ENCODE peak calls at places on chromosomes 12 and 14, in four cellular contexts. L is left ventricle myocardium inferior, E is astrocyte of the spinal cord, V is IMR-90. Y is an unnamed sample.

GRCh38 chr12:65740873-65741600 is 83.2 kb upstream of the HMGA2 start:
- DNase-seq in E (peak), L (peak), V (peak), Y (peak)

GRCh38 chr12:122939151-122939550 is 27.1 kb downstream of the ABCB9 start:
- DNase-seq in E (no peak), V (no peak), L (no peak), Y (no peak)

GRCh38 chr14:60106341-60106740 is 14.6 kb downstream of the PCNX4 start:
- DNase-seq in E (peak), V (peak), L (no peak), Y (peak)

GRCh38 chr14:54676822-54677708 is 110.1 kb downstream of the SAMD4A start:
- DNase-seq in L (no peak), V (peak), E (peak), Y (peak)

GRCh38 chr12:49359671-49360070 is 7.6 kb upstream of the SPATS2 start:
- DNase-seq in E (no peak), L (no peak), V (no peak), Y (peak)

GRCh38 chr14:83529531-83529930 is 1995.9 kb upstream of the SEL1L start:
- DNase-seq in E (no peak), V (peak), L (no peak), Y (peak)

GRCh38 chr14:65079788-65080187 is 22.5 kb downstream of the MAX start:
- DNase-seq in L (no peak), E (no peak), V (no peak), Y (no peak)

GRCh38 chr12:125185740-125186470 is 120.7 kb downstream of the AACS start:
- DNase-seq in L (peak), V (peak), E (peak), Y (peak)

GRCh38 chr12:48423200-48423599 is 49.2 kb upstream of the ANP32D start:
- DNase-seq in V (no peak), E (no peak), L (no peak), Y (no peak)

GRCh38 chr14:31855262-31855661 is 221.8 kb upstream of the ARHGAP5 start:
- DNase-seq in L (no peak), E (no peak), V (no peak), Y (no peak)

GRCh38 chr14:19838433-19838832 is 34.9 kb downstream of the OR4N2 start:
- DNase-seq in E (no peak), V (no peak), L (no peak), Y (no peak)

GRCh38 chr14:101838476-101838875 is 77.0 kb downstream of the PPP2R5C start:
- DNase-seq in E (no peak), V (no peak), L (no peak), Y (peak)

GRCh38 chr12:121916719-121917118 is 1.7 kb upstream of the CFAP251 start:
- DNase-seq in E (peak), L (no peak), V (peak), Y (peak)

GRCh38 chr14:104267895-104268294 is 129.5 kb downstream of the KIF26A start:
- DNase-seq in L (no peak), V (no peak), E (no peak), Y (no peak)

GRCh38 chr12:124466200-124467128 is 100.9 kb downstream of the NCOR2 start:
- DNase-seq in L (peak), V (peak), E (peak), Y (peak)

GRCh38 chr12:93443576-93443975 is 1.8 kb upstream of the UBE2N start:
- DNase-seq in V (no peak), L (no peak), E (no peak), Y (no peak)

GRCh38 chr12:106861984-106862894 is 87.8 kb downstream of the RIC8B start:
- DNase-seq in E (peak), V (peak), L (no peak), Y (peak)

GRCh38 chr12:481422-481821 is 21.7 kb downstream of the B4GALNT3 start:
- DNase-seq in V (peak), L (peak), E (peak), Y (peak)

GRCh38 chr14:91331761-91332447 is 85.7 kb downstream of the CCDC88C start:
- DNase-seq in E (no peak), L (peak), V (no peak), Y (no peak)

GRCh38 chr12:105278043-105278697 is 42.2 kb upstream of the APPL2 start:
- DNase-seq in L (no peak), E (no peak), V (peak), Y (peak)

GRCh38 chr12:19010087-19010486 is 119.4 kb upstream of the PLEKHA5 start:
- DNase-seq in V (no peak), L (no peak), E (no peak), Y (no peak)

GRCh38 chr12:124763594-124763979 is 100.1 kb downstream of the SCARB1 start:
- DNase-seq in L (no peak), E (no peak), V (no peak), Y (peak)

GRCh38 chr12:40560848-40561247 is 131.4 kb upstream of the CNTN1 start:
- DNase-seq in V (no peak), E (no peak), L (no peak), Y (no peak)

GRCh38 chr14:58947156-58947555 is 241.3 kb upstream of the DAAM1 start:
- DNase-seq in L (no peak), V (no peak), E (peak), Y (no peak)

GRCh38 chr14:75295061-75295461 is 16.4 kb downstream of the FOS start:
- DNase-seq in V (peak), L (peak), E (peak), Y (peak)

GRCh38 chr14:87615822-87616679 is 376.9 kb downstream of the GALC start:
- DNase-seq in V (peak), L (peak), E (peak), Y (peak)

GRCh38 chr14:29759521-29760340 is 167.9 kb downstream of the PRKD1 start:
- DNase-seq in E (no peak), L (no peak), V (no peak), Y (no peak)

DNA sequence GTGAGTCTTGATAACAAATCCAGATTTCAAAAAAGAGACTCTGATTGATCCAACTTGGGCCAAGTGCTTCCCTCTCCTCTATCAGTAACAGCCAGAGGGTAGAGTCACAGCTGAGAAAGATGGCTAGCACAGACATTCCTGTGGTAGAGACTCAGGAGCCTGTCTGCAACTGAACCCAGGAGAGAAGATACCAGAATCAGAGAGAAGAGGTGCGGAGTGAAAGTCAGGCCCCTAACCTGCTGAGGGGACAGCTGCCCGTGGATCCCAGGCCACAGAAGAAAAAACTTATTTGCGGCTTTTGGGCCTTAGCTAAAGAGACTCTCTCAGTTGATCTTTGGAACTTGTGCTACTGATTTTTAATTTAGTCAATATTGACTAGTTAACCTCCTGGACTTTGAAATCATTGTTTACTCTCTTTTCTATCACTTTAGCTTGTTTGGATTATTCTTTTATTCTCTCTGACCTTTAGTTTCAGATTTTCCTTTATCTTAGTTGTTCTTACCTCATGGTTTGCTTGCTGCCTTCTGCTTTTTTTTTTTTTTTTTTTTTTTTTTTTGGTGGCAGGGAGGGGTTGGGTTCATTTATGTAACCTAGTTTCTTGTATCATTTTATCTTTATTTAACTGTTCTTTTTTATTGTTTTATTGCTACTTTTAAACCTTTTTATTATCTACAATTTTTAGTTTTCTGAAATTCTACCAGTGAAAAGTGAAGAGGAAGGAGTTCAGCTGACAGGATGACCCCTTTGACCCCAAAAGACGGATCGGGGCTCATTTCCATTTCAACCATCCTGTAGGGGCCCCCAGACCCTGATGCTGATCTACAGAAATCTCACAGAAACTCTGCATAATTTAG is 154.9 kb upstream of the KRR1 start:
- DNase-seq in E (peak), L (no peak), V (peak), Y (no peak)
- H3K4me3 ChIP-seq in E (no peak), L (no peak), V (no peak), Y (no peak)

GRCh38 chr14:100709252-100709955 is 17.3 kb upstream of the DLK1 start:
- DNase-seq in E (peak), V (peak), L (peak), Y (peak)

GRCh38 chr14:100709956-100710284 is 16.8 kb upstream of the DLK1 start:
- DNase-seq in E (no peak), V (no peak), L (no peak), Y (no peak)

GRCh38 chr14:100710391-100711116 is 16.1 kb upstream of the DLK1 start:
- DNase-seq in V (no peak), L (no peak), E (no peak), Y (no peak)

GRCh38 chr14:100706860-100707259 is 19.8 kb upstream of the DLK1 start:
- DNase-seq in E (no peak), L (no peak), V (no peak), Y (no peak)

DNA sequence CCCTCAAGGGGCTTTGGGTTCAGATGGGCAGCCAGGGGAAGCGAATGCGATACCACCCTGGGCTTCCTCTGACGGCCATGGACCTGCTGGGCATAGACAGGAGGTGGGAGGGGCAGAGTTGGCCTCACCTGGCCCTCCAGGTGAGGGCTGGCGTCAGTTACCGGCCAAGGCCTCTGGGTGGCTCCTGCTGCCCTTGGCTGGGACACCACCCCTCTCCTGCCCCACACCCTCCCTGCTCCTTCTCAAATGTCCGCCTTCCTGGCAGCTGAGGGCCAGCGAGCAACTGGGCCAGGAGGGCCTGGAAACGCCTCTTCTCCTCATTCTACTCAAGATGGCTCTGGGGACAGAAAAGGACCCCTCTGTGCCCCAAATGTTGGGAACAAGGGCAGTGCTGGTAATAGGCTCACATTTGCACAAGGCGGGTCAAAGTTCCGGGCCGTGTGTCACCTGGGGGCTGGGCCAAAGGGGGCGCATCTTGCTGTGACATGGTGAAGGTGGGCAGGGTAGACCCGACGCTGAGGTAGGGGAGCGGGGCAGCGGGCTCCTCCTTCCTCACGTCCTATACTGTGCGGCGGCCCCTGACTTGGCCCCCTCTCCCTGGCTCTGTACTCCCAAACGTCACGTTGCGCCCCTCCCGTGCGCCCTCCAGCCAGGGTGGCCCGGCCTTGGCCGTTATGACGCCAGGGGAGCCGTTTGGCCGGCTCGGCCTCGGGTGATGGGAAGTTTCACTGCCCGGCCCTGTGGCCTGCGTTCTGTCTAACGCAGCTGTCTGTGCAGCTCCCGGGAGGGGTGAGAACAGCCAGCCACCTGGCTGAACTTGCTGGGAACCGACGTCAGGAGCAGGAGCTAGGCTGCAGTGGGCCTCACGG is 18.1 kb upstream of the DLK1 start:
- DNase-seq in V (peak), E (peak), L (peak), Y (peak)
- TF ChIP-seq CTCF in V (no peak), E (no peak), L (no peak), Y (no peak)

GRCh38 chr12:111430418-111431353 is 25.0 kb downstream of the SH2B3 start:
- DNase-seq in L (no peak), V (no peak), E (no peak), Y (no peak)
- H3K4me3 ChIP-seq in L (peak), V (no peak), E (no peak), Y (no peak)

GRCh38 chr12:99806304-99806703 is 158.8 kb downstream of the GARIN6 start:
- DNase-seq in E (no peak), V (no peak), L (no peak), Y (no peak)

GRCh38 chr12:99809921-99810320 is 162.4 kb downstream of the GARIN6 start:
- DNase-seq in L (no peak), V (no peak), E (no peak), Y (no peak)

DNA sequence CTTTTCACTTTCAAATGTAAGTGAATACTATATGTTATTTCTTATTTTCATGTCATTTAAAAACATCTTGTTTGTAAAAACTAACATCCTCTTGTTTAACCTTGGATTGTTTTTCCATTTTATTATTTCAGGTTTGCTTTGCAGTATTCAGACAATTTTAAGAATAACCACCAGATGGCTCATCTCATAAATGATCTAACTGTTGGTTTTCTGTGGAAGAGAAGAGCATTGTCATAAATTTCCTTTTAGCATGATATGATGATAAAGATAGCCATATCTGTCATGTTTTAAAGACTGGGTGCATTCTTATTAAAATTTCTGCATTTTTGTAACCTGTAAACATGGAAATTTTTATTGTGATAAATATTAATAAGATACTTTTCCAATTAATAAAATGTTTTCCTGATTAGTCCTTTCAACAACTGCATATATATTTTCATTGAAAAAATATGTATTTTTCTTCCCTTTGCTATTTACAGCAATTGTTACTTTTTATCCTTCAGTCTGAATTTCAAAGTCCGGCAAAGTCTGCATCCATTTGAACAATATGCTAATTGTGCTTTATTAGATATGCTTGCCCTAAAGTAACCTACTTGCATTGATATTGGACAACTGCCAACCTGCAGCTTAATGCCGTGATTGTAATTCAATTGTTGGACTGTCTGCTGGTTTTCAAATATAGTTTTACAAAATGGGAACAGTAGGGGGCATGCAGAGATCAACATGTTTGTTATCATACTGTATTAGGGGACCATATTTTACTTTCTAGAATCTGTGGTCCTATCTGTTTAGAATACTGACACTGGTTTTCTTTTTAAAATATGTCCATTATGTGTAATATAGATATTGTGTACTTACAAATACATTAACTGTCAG is 163.4 kb downstream of the GARIN6 start:
- DNase-seq in L (no peak), V (peak), E (peak), Y (peak)
- TF ChIP-seq CTCF in L (no peak), V (peak), E (peak), Y (peak)

GRCh38 chr12:24760606-24761378 is 188.1 kb downstream of the BCAT1 start:
- DNase-seq in E (no peak), V (no peak), L (no peak), Y (no peak)

GRCh38 chr12:24760162-24760561 is 188.7 kb downstream of the BCAT1 start:
- DNase-seq in E (peak), L (no peak), V (no peak), Y (no peak)

GRCh38 chr12:24754690-24755638 is 193.9 kb downstream of the BCAT1 start:
- DNase-seq in V (peak), E (peak), L (no peak), Y (peak)

GRCh38 chr12:24756479-24757024 is 192.3 kb downstream of the BCAT1 start:
- DNase-seq in L (no peak), V (peak), E (no peak), Y (no peak)

GRCh38 chr12:24759155-24759554 is 189.7 kb downstream of the BCAT1 start:
- DNase-seq in E (no peak), L (no peak), V (peak), Y (peak)
- H3K4me3 ChIP-seq in E (no peak), L (no peak), V (no peak), Y (no peak)

GRCh38 chr14:56175773-56176172 is 57.6 kb downstream of the PELI2 start:
- DNase-seq in L (no peak), V (no peak), E (no peak), Y (no peak)

GRCh38 chr14:56172571-56172971 is 54.4 kb downstream of the PELI2 start:
- DNase-seq in V (peak), L (no peak), E (peak), Y (peak)

GRCh38 chr14:56172074-56172473 is 53.9 kb downstream of the PELI2 start:
- DNase-seq in L (no peak), V (no peak), E (no peak), Y (no peak)

GRCh38 chr14:56170877-56171422 is 52.7 kb downstream of the PELI2 start:
- DNase-seq in L (no peak), V (no peak), E (no peak), Y (no peak)

GRCh38 chr14:56173360-56173922 is 55.2 kb downstream of the PELI2 start:
- DNase-seq in L (no peak), E (no peak), V (no peak), Y (no peak)
- TF ChIP-seq CTCF in L (no peak), E (no peak), V (no peak), Y (no peak)

GRCh38 chr12:89891933-89892332 is 183.3 kb upstream of the ATP2B1 start:
- DNase-seq in E (no peak), L (no peak), V (no peak), Y (no peak)
- H3K4me3 ChIP-seq in E (no peak), L (no peak), V (no peak), Y (no peak)

Y was measured in fibroblast of mammary gland.